ENCODE peak calls at places on chromosomes 3 and 15, in ten cellular contexts. X, I, E, O, J, P, V, L, B and N are unnamed samples.

GRCh38 chr3:98884675-98885371 is 16.7 kb downstream of the DCBLD2 start:
- DNase-seq in X (no peak), P (no peak), E (no peak), B (no peak), I (no peak), V (no peak), L (no peak), O (no peak), J (no peak), N (no peak)

GRCh38 chr3:80010021-80010420 is 242.2 kb upstream of the ROBO1 start:
- DNase-seq in I (no peak), B (no peak), X (no peak), O (no peak), V (no peak), P (no peak), E (no peak), L (no peak), J (no peak), N (no peak)

GRCh38 chr15:92693922-92694331 is 38.4 kb upstream of the FAM174B start:
- DNase-seq in V (no peak), L (no peak), B (no peak), E (no peak), X (peak), I (no peak), J (no peak), O (no peak), P (no peak), N (peak)

GRCh38 chr15:26867199-26868007 is 541 bp downstream of the GABRA5 start:
- DNase-seq in X (peak), P (no peak), J (no peak), B (no peak), E (no peak), L (no peak), I (no peak), O (no peak), V (no peak), N (peak)

GRCh38 chr15:31782016-31782783 is 248.1 kb upstream of the CHRNA7 start:
- DNase-seq in B (no peak), V (no peak), I (no peak), L (no peak), O (no peak), P (no peak), X (no peak), J (no peak), E (no peak), N (no peak)

GRCh38 chr15:55846108-55846707 is 103.3 kb upstream of the PRTG start:
- DNase-seq in J (peak), I (no peak), B (peak), E (no peak), O (peak), L (peak), P (peak), X (peak), V (peak), N (peak)

GRCh38 chr15:47184405-47185221 is 532.7 kb upstream of the SEMA6D start:
- DNase-seq in J (no peak), L (peak), B (no peak), P (no peak), O (no peak), I (no peak), X (peak), V (no peak), E (peak), N (peak)

GRCh38 chr3:150761831-150762661 is 923 bp downstream of the SIAH2 start:
- DNase-seq in V (no peak), P (peak), J (no peak), I (no peak), E (peak), O (peak), B (no peak), X (peak), L (peak), N (no peak)

GRCh38 chr3:50238549-50239026 is 2.6 kb downstream of the GNAI2 start:
- DNase-seq in E (peak), B (no peak), V (no peak), P (no peak), L (no peak), J (no peak), I (no peak), X (no peak), O (peak), N (no peak)

GRCh38 chr3:104323226-104323625 is 1043.5 kb upstream of the ALCAM start:
- DNase-seq in P (no peak), L (no peak), J (no peak), E (no peak), O (no peak), V (no peak), X (no peak), B (no peak), I (no peak), N (no peak)

GRCh38 chr15:70875001-70875782 is 17.0 kb downstream of the THAP10 start:
- DNase-seq in P (no peak), X (peak), E (no peak), V (no peak), O (peak), I (no peak), L (no peak), J (no peak), B (no peak), N (no peak)

GRCh38 chr15:22878103-22878502 is 39.6 kb downstream of the NIPA2 start:
- DNase-seq in E (no peak), I (no peak), X (no peak), B (no peak), L (no peak), O (no peak), P (no peak), V (no peak), J (no peak), N (peak)

GRCh38 chr15:71586463-71586862 is 223.9 kb upstream of the NR2E3 start:
- DNase-seq in O (no peak), L (no peak), B (no peak), I (no peak), J (no peak), X (no peak), V (no peak), E (no peak), P (no peak), N (no peak)

GRCh38 chr3:172034786-172035685 is 4.3 kb upstream of the FNDC3B start:
- DNase-seq in L (peak), P (no peak), X (peak), E (no peak), B (no peak), O (no peak), V (no peak), J (no peak), I (no peak), N (peak)

GRCh38 chr3:126528800-126529541 is 5.0 kb downstream of the CHST13 start:
- DNase-seq in B (no peak), P (no peak), O (peak), V (no peak), X (no peak), J (no peak), I (no peak), E (peak), L (no peak), N (no peak)

GRCh38 chr15:65558336-65558735 is 28.1 kb downstream of the HACD3 start:
- DNase-seq in L (no peak), B (no peak), J (no peak), P (no peak), O (no peak), X (no peak), V (no peak), E (no peak), I (no peak), N (no peak)

GRCh38 chr3:15499536-15499935 is 22.0 kb downstream of the COLQ start:
- DNase-seq in V (no peak), P (no peak), L (no peak), B (no peak), E (no peak), O (no peak), I (no peak), X (no peak), J (no peak), N (no peak)

GRCh38 chr15:49235446-49236207 is 65.6 kb downstream of the GALK2 start:
- DNase-seq in L (peak), E (no peak), O (peak), B (peak), I (no peak), X (peak), P (peak), V (peak), J (peak), N (peak)

GRCh38 chr3:136955813-136956212 is 2.0 kb upstream of the IL20RB start:
- DNase-seq in X (no peak), O (no peak), P (no peak), L (no peak), E (no peak), V (peak), J (no peak), I (no peak), B (no peak), N (no peak)

GRCh38 chr3:187101184-187102072 is 37.9 kb downstream of the RPL39L start:
- DNase-seq in I (no peak), X (peak), L (peak), V (peak), P (peak), B (peak), J (no peak), O (peak), E (peak), N (no peak)

GRCh38 chr3:133880886-133881455 is 14.7 kb downstream of the RAB6B start:
- DNase-seq in X (no peak), L (no peak), J (no peak), I (no peak), V (no peak), E (peak), O (no peak), P (no peak), B (no peak), N (no peak)

GRCh38 chr3:181623924-181624694 is 87.6 kb upstream of the SOX2 start:
- DNase-seq in L (peak), X (no peak), P (no peak), V (no peak), O (no peak), E (no peak), J (no peak), B (no peak), I (no peak), N (no peak)

GRCh38 chr15:66224946-66225345 is 28.6 kb downstream of the MEGF11 start:
- DNase-seq in X (no peak), E (peak), I (no peak), J (no peak), L (no peak), B (no peak), O (no peak), V (no peak), P (no peak), N (no peak)

GRCh38 chr15:58793862-58794261 is 22.8 kb downstream of the MINDY2 start:
- DNase-seq in E (peak), X (peak), J (no peak), I (no peak), B (no peak), V (no peak), O (peak), L (peak), P (no peak), N (peak)

GRCh38 chr15:68385671-68386586 is 46.0 kb downstream of the ITGA11 start:
- DNase-seq in X (no peak), E (peak), L (no peak), V (no peak), P (no peak), B (no peak), O (no peak), J (no peak), I (no peak), N (no peak)

GRCh38 chr3:108462899-108463298 is 47.5 kb downstream of the MYH15 start:
- DNase-seq in P (no peak), O (no peak), E (no peak), V (no peak), X (no peak), I (no peak), B (no peak), J (no peak), L (no peak), N (no peak)

GRCh38 chr3:23667536-23668429 is 138.0 kb upstream of the UBE2E1 start:
- DNase-seq in E (no peak), J (no peak), X (no peak), O (no peak), B (no peak), P (no peak), L (no peak), V (no peak), I (no peak), N (no peak)

GRCh38 chr3:114558271-114558670 is 264.4 kb downstream of the TIGIT start:
- DNase-seq in V (no peak), I (no peak), L (no peak), O (no peak), J (no peak), X (no peak), P (no peak), B (no peak), E (no peak), N (no peak)

GRCh38 chr3:18127181-18127863 is 297.8 kb downstream of the SATB1 start:
- DNase-seq in X (no peak), V (no peak), B (no peak), L (no peak), I (no peak), E (no peak), O (no peak), P (no peak), J (peak), N (no peak)

GRCh38 chr3:107855710-107856109 is 235.1 kb downstream of the CD47 start:
- DNase-seq in O (no peak), J (no peak), V (no peak), P (no peak), B (no peak), X (peak), L (no peak), E (no peak), I (no peak), N (no peak)

GRCh38 chr3:105369501-105370371 is 3.0 kb downstream of the ALCAM start:
- DNase-seq in X (peak), B (peak), I (peak), O (peak), P (peak), E (peak), V (no peak), L (peak), J (peak), N (peak)